ENCODE peak calls at places on chromosomes 12 and 14, in six cellular contexts. One of them, this sample, is unnamed.

GRCh38 chr12:92421701-92422100 is 276.1 kb upstream of the BTG1 start:
- DNase-seq in ovary: no peak
- DNase-seq in adipocyte: peak
- DNase-seq in activated CD4-positive, alpha-beta T cell treated with anti-CD3 and anti-CD28 coated beads, Interleukin-2, amount 10 ng/mL, durations not matched to agents 7 days and 5 days: no peak
- DNase-seq in SK-N-DZ: no peak
- DNase-seq in D721Med: no peak
- DNase-seq in this sample: no peak

GRCh38 chr12:20214286-20214685 is 154.1 kb upstream of the PDE3A start:
- DNase-seq in D721Med: no peak
- DNase-seq in ovary: peak
- DNase-seq in activated CD4-positive, alpha-beta T cell treated with anti-CD3 and anti-CD28 coated beads, Interleukin-2, amount 10 ng/mL, durations not matched to agents 7 days and 5 days: no peak
- DNase-seq in adipocyte: peak
- DNase-seq in SK-N-DZ: no peak
- DNase-seq in this sample: no peak

GRCh38 chr12:79689041-79689476 is 1.7 kb downstream of the PAWR start:
- DNase-seq in activated CD4-positive, alpha-beta T cell treated with anti-CD3 and anti-CD28 coated beads, Interleukin-2, amount 10 ng/mL, durations not matched to agents 7 days and 5 days: no peak
- DNase-seq in D721Med: no peak
- DNase-seq in SK-N-DZ: peak
- DNase-seq in adipocyte: no peak
- DNase-seq in ovary: no peak
- DNase-seq in this sample: peak

GRCh38 chr14:104895786-104896642 is 28.7 kb upstream of the PLD4 start:
- DNase-seq in ovary: peak
- DNase-seq in SK-N-DZ: no peak
- DNase-seq in activated CD4-positive, alpha-beta T cell treated with anti-CD3 and anti-CD28 coated beads, Interleukin-2, amount 10 ng/mL, durations not matched to agents 7 days and 5 days: no peak
- DNase-seq in adipocyte: no peak
- DNase-seq in D721Med: no peak
- DNase-seq in this sample: no peak

GRCh38 chr14:92897922-92898599 is 24.9 kb upstream of the CHGA start:
- DNase-seq in ovary: no peak
- DNase-seq in adipocyte: no peak
- DNase-seq in D721Med: no peak
- DNase-seq in activated CD4-positive, alpha-beta T cell treated with anti-CD3 and anti-CD28 coated beads, Interleukin-2, amount 10 ng/mL, durations not matched to agents 7 days and 5 days: peak
- DNase-seq in SK-N-DZ: no peak
- DNase-seq in this sample: no peak

GRCh38 chr14:26709019-26709418 is 111.2 kb upstream of the NOVA1 start:
- DNase-seq in D721Med: no peak
- DNase-seq in activated CD4-positive, alpha-beta T cell treated with anti-CD3 and anti-CD28 coated beads, Interleukin-2, amount 10 ng/mL, durations not matched to agents 7 days and 5 days: no peak
- DNase-seq in SK-N-DZ: no peak
- DNase-seq in ovary: no peak
- DNase-seq in adipocyte: no peak
- DNase-seq in this sample: no peak

GRCh38 chr12:95545731-95546490 is 5.4 kb downstream of the USP44 start:
- DNase-seq in adipocyte: no peak
- DNase-seq in ovary: no peak
- DNase-seq in D721Med: no peak
- DNase-seq in activated CD4-positive, alpha-beta T cell treated with anti-CD3 and anti-CD28 coated beads, Interleukin-2, amount 10 ng/mL, durations not matched to agents 7 days and 5 days: no peak
- DNase-seq in SK-N-DZ: no peak
- DNase-seq in this sample: peak

GRCh38 chr12:101838628-101839323 is 8.0 kb upstream of the GNPTAB start:
- DNase-seq in ovary: no peak
- DNase-seq in adipocyte: no peak
- DNase-seq in activated CD4-positive, alpha-beta T cell treated with anti-CD3 and anti-CD28 coated beads, Interleukin-2, amount 10 ng/mL, durations not matched to agents 7 days and 5 days: peak
- DNase-seq in SK-N-DZ: no peak
- DNase-seq in D721Med: no peak
- DNase-seq in this sample: no peak

GRCh38 chr14:104228716-104229620 is 90.6 kb downstream of the KIF26A start:
- DNase-seq in D721Med: no peak
- DNase-seq in adipocyte: no peak
- DNase-seq in SK-N-DZ: no peak
- DNase-seq in activated CD4-positive, alpha-beta T cell treated with anti-CD3 and anti-CD28 coated beads, Interleukin-2, amount 10 ng/mL, durations not matched to agents 7 days and 5 days: no peak
- DNase-seq in ovary: no peak
- DNase-seq in this sample: no peak

GRCh38 chr12:25775968-25776367 is 182.5 kb upstream of the RASSF8 start:
- DNase-seq in ovary: no peak
- DNase-seq in D721Med: no peak
- DNase-seq in activated CD4-positive, alpha-beta T cell treated with anti-CD3 and anti-CD28 coated beads, Interleukin-2, amount 10 ng/mL, durations not matched to agents 7 days and 5 days: no peak
- DNase-seq in adipocyte: peak
- DNase-seq in SK-N-DZ: peak
- DNase-seq in this sample: no peak

This sample was measured in NCI-H82.